ENCODE peak calls at places on chromosomes 16 and 17, in six cellular contexts. One of them, this sample, is unnamed.

GRCh38 chr17:74877592-74878543 is 5.1 kb upstream of the FDXR start:
- DNase-seq in RCC 7860: no peak
- DNase-seq in tibial nerve: no peak
- DNase-seq in ACHN: no peak
- DNase-seq in GM03348: no peak
- DNase-seq in B cell: no peak
- DNase-seq in this sample: no peak

GRCh38 chr16:68040506-68041288 is 17.6 kb downstream of the DUS2 start:
- DNase-seq in RCC 7860: peak; percentile 65
- DNase-seq in tibial nerve: peak; percentile 78
- DNase-seq in ACHN: peak; percentile 73
- DNase-seq in GM03348: peak; percentile 81
- DNase-seq in B cell: peak; percentile 91
- DNase-seq in this sample: peak; percentile 90

GRCh38 chr17:70863436-70864248 is 694.3 kb downstream of the KCNJ2 start:
- DNase-seq in RCC 7860: no peak
- DNase-seq in tibial nerve: no peak
- DNase-seq in ACHN: no peak
- DNase-seq in GM03348: no peak
- DNase-seq in B cell: no peak
- DNase-seq in this sample: no peak

GRCh38 chr17:30950669-30951399 is 20.0 kb upstream of the RNF135 start:
- DNase-seq in RCC 7860: peak; percentile 87
- DNase-seq in B cell: no peak
- DNase-seq in tibial nerve: peak; percentile 32
- DNase-seq in GM03348: peak; percentile 76
- DNase-seq in ACHN: peak; percentile 79
- DNase-seq in this sample: no peak

GRCh38 chr16:82598766-82599165 is 28.0 kb upstream of the CDH13 start:
- DNase-seq in tibial nerve: no peak
- DNase-seq in B cell: no peak
- DNase-seq in RCC 7860: no peak
- DNase-seq in GM03348: no peak
- DNase-seq in ACHN: no peak
- DNase-seq in this sample: no peak

GRCh38 chr17:35731932-35732805 is 730 bp downstream of the RASL10B start:
- DNase-seq in GM03348: no peak
- DNase-seq in B cell: no peak
- DNase-seq in ACHN: no peak
- DNase-seq in RCC 7860: no peak
- DNase-seq in tibial nerve: no peak
- DNase-seq in this sample: peak; percentile 56

GRCh38 chr16:72824761-72825160 is 223.2 kb downstream of the ZFHX3 start:
- DNase-seq in ACHN: no peak
- DNase-seq in GM03348: no peak
- DNase-seq in B cell: no peak
- DNase-seq in tibial nerve: no peak
- DNase-seq in RCC 7860: no peak
- DNase-seq in this sample: no peak

GRCh38 chr16:67395458-67396158 is 2.3 kb upstream of the TPPP3 start:
- DNase-seq in GM03348: no peak
- DNase-seq in ACHN: no peak
- DNase-seq in RCC 7860: no peak
- DNase-seq in B cell: no peak
- DNase-seq in tibial nerve: no peak
- DNase-seq in this sample: no peak

GRCh38 chr16:58578642-58579041 is 51.0 kb downstream of the CNOT1 start:
- DNase-seq in ACHN: no peak
- DNase-seq in GM03348: no peak
- DNase-seq in B cell: no peak
- DNase-seq in RCC 7860: no peak
- DNase-seq in tibial nerve: no peak
- DNase-seq in this sample: no peak

GRCh38 chr17:17356149-17356930 is 53.2 kb downstream of the NT5M start:
- DNase-seq in B cell: peak; percentile 76
- DNase-seq in ACHN: peak; percentile 81
- DNase-seq in tibial nerve: peak; percentile 69
- DNase-seq in RCC 7860: peak; percentile 45
- DNase-seq in GM03348: peak; percentile 93
- DNase-seq in this sample: peak; percentile 91

This sample was measured in H9.